ENCODE peak calls at places on chromosome 5, in four cellular contexts. E, I, Q and C are unnamed samples. For H3K27me3, the result is how much of the 10 kb centered on the place peaks cover.

GRCh38 chr5:145774442-145774841 is 60.7 kb downstream of the PRELID2 start:
- DNase-seq in E (no peak), Q (no peak), I (no peak), C (no peak)

GRCh38 chr5:59276277-59276647 is 617.3 kb downstream of the PDE4D start:
- DNase-seq in E (no peak), I (no peak), Q (no peak), C (no peak)

GRCh38 chr5:93078082-93079038 is 502.7 kb downstream of the NR2F1-AS1 start:
- DNase-seq in Q (no peak), I (no peak), E (no peak), C (no peak)

GRCh38 chr5:73799401-73799972 is 173.5 kb downstream of the ARHGEF28 start:
- DNase-seq in Q (no peak), E (no peak), I (no peak), C (no peak)

GRCh38 chr5:72288923-72289322 is 31.1 kb downstream of the MRPS27 start:
- DNase-seq in Q (no peak), E (no peak), I (no peak), C (no peak)

GRCh38 chr5:141811287-141812155 is 66.7 kb downstream of the PCDH1 start:
- DNase-seq in I (peak), Q (peak), E (peak), C (no peak)

GRCh38 chr5:114544561-114544960 is 182.7 kb downstream of the KCNN2 start:
- DNase-seq in E (no peak), I (no peak), Q (no peak), C (no peak)

GRCh38 chr5:55773057-55773456 is 35.2 kb downstream of the DDX4 start:
- DNase-seq in I (no peak), Q (no peak), E (no peak), C (no peak)

GRCh38 chr5:87411586-87412416 is 929 bp downstream of the CCNH start:
- DNase-seq in I (peak), E (peak), Q (peak), C (no peak)

GRCh38 chr5:140106101-140106500 is 7.8 kb upstream of the PURA start:
- DNase-seq in Q (no peak), I (no peak), E (no peak), C (no peak)
- H3K27me3 ChIP-seq in Q (under half), I (under half), E (half or more), C (under half)

GRCh38 chr5:107670927-107671741 is at the start of gene EFNA5:
- DNase-seq in I (peak), E (peak), Q (no peak), C (no peak)

GRCh38 chr5:107670028-107670926 is 460 bp downstream of the EFNA5 start:
- DNase-seq in I (peak), Q (no peak), E (peak), C (no peak)

GRCh38 chr5:107672212-107673105 is 1.7 kb upstream of the EFNA5 start:
- DNase-seq in E (peak), Q (no peak), I (peak), C (no peak)

GRCh38 chr5:107673106-107673367 is 2.3 kb upstream of the EFNA5 start:
- DNase-seq in E (no peak), Q (no peak), I (peak), C (no peak)

GRCh38 chr5:107671742-107672211 is 1.0 kb upstream of the EFNA5 start:
- DNase-seq in Q (no peak), I (no peak), E (peak), C (no peak)
- H3K27me3 ChIP-seq in Q (under half), I (under half), E (under half), C (under half)

GRCh38 chr5:174146556-174146955 is 101.0 kb downstream of the NSG2 start:
- DNase-seq in I (no peak), E (no peak), Q (no peak), C (no peak)

GRCh38 chr5:174141398-174141797 is 95.9 kb downstream of the NSG2 start:
- DNase-seq in Q (no peak), I (no peak), E (no peak), C (no peak)

GRCh38 chr5:174145091-174145490 is 99.6 kb downstream of the NSG2 start:
- DNase-seq in Q (no peak), I (no peak), E (no peak), C (no peak)

GRCh38 chr5:174147551-174147950 is 102.0 kb downstream of the NSG2 start:
- DNase-seq in Q (no peak), I (no peak), E (no peak), C (no peak)

DNA sequence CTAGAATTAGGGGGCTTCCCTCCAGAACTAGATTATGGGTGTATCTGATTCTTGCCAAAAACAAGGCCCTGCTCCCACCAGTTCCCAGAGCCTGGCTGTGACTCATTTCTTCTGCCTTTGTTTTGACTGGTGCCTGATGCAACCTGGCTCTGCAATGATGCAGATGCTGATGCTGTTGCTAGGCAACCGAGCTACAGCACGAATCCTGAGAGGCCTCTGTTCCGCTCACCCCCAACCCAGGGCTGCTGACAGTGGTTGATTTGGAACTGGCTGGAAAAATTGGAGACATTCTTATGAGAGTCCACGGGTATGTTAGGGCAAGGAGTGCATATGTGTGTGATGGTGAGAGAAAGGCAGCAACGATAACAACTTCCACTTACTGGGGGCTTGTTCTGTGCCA is 100.3 kb downstream of the NSG2 start:
- DNase-seq in E (peak), I (no peak), Q (no peak), C (no peak)
- H3K27me3 ChIP-seq in E (under half), I (under half), Q (under half), C (under half)

DNA sequence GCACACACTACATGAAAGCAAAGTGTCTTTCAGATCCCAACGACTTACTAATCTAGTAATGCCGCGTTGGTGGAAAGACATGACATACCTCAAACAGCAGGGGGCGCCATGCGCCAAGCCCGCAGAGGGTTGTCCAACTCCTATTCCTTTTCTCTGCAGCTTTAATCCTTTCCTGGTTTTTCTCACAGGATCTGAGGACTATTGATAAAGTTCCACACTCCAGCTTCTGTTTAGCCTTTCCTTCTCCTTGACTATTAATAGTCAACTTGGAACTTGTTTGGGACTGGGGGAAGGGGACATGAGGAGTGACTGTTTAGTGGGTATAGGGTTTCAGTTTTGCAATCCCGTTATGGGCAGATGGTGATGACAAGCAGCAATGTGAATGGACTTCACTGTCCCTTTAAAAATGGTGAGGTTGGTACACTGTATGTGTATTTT is 62.9 kb downstream of the OTULIN start:
- DNase-seq in I (peak), Q (peak), E (peak), C (peak)
- H3K27me3 ChIP-seq in I (under half), Q (under half), E (under half), C (under half)

DNA sequence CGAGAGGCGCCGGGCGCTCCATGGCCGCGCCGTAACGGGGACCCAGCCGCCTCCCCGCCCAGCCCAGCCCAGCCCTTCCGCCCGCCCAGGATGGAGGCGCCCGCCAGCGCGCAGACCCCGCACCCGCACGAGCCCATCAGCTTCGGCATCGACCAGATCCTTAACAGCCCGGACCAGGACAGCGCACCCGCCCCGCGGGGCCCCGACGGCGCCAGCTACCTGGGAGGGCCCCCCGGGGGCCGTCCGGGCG is 153 bp downstream of the TLX3 start:
- DNase-seq in I (no peak), E (no peak), Q (no peak), C (no peak)
- H3K27me3 ChIP-seq in I (under half), E (half or more), Q (under half), C (under half)

DNA sequence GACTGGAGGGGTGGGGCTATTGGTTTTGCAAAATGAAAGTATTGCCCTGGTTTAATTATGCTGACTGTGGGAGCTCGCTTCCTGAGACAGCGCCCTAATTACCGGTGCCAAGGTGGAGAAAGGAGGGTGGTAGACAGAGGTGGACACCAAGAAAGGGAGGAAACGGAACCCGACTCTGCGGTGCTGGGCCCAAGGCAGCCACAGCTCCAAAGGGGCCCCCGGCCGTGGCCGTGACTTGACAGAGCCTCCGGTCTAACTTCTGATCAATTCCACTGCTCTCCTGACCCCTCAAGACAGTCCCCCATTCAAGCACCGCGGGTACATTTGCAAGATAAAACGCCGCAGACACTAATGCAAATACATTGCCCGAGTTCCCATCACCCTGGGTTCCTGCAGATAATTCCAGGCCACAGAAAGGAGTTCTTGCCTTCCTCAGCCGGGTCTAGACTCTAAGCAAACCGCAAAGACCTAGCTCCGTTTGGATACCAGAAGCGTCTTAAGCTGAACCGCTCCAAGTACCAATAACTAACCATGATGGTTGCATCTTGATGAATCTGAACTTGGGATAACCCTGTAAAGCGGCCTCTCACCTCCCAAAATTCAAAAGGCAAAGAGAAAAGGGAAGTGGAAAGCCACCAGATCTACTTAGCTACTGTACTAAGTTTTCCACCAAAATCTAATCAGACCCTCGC is 211.0 kb downstream of the MEF2C start:
- DNase-seq in Q (no peak), E (peak), I (no peak), C (no peak)
- H3K27me3 ChIP-seq in Q (half or more), E (half or more), I (half or more), C (half or more)

GRCh38 chr5:181120761-181121160 is 10.2 kb downstream of the OR2V1 start:
- DNase-seq in E (no peak), I (no peak), Q (no peak), C (no peak)

GRCh38 chr5:181120311-181120710 is 10.7 kb downstream of the OR2V1 start:
- DNase-seq in I (no peak), E (no peak), Q (no peak), C (no peak)

GRCh38 chr5:181114844-181115778 is 15.9 kb downstream of the OR2V1 start:
- DNase-seq in Q (no peak), I (no peak), E (peak), C (no peak)

GRCh38 chr5:181119105-181119504 is 11.9 kb downstream of the OR2V1 start:
- DNase-seq in Q (no peak), I (no peak), E (no peak), C (no peak)

GRCh38 chr5:181118369-181118768 is 12.6 kb downstream of the OR2V1 start:
- DNase-seq in I (no peak), Q (no peak), E (no peak), C (no peak)
- H3K27me3 ChIP-seq in I (under half), Q (under half), E (under half), C (under half)

GRCh38 chr5:1751864-1752822 is 47.5 kb downstream of the MRPL36 start:
- DNase-seq in Q (no peak), E (no peak), I (no peak), C (no peak)

GRCh38 chr5:1752881-1753280 is 46.8 kb downstream of the MRPL36 start:
- DNase-seq in E (no peak), Q (no peak), I (no peak), C (no peak)

GRCh38 chr5:1754531-1755220 is 45.0 kb downstream of the MRPL36 start:
- DNase-seq in Q (no peak), E (no peak), I (no peak), C (no peak)

GRCh38 chr5:1755321-1755949 is 44.2 kb downstream of the MRPL36 start:
- DNase-seq in Q (no peak), E (no peak), I (no peak), C (no peak)

DNA sequence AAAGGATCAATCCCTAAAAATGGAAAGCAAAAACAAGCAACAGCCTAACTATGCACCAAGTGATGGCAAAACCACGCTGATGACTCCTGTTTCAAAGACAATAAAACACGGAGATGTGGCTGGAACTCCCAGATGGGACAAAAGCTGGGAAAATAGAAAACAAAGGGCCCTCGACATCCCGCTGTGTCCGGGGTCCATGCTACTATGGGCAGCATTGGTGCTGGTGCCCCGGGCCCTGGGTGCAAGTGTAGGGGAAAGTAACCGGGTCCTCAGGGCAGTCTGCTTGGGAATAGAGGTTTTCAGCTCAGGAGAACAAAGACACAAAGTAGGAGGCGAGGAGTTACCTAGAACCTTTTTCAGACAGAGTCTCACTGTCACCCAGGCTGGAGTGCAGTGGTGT is 46.1 kb downstream of the MRPL36 start:
- DNase-seq in I (no peak), E (no peak), Q (no peak), C (no peak)
- H3K27me3 ChIP-seq in I (under half), E (under half), Q (under half), C (under half)